ENCODE peak calls at places on chromosomes 13 and 19, in nine cellular contexts. C is renal cortical epithelial cell; Q is stimulated activated CD8-positive, alpha-beta memory T cell treated with anti-CD3 and anti-CD28 coated beads, Interleukin-15, amount 100 ng/mL, for 4 hours; T is right cardiac atrium; K is naive thymus-derived CD4-positive, alpha-beta T cell; P is WTC11; L is brain microvascular endothelial cell; J is ELR; W is GM23248. M is an unnamed sample.

GRCh38 chr19:55962186-55962585 is 14.6 kb downstream of the NLRP8 start:
- DNase-seq in C (no peak), Q (no peak), T (no peak), K (no peak), P (no peak), L (no peak), J (peak; percentile 47), W (no peak), M (no peak)

GRCh38 chr19:15323496-15324235 is 8.7 kb downstream of the BRD4 start:
- DNase-seq in C (peak; percentile 84), Q (no peak), T (peak; percentile 73), K (no peak), P (no peak), L (no peak), J (peak; percentile 45), W (peak; percentile 90), M (peak; percentile 67)

GRCh38 chr19:35466259-35466658 is 18.2 kb downstream of the FFAR2 start:
- DNase-seq in C (no peak), Q (no peak), T (no peak), K (no peak), P (no peak), L (no peak), J (no peak), W (no peak), M (no peak)

GRCh38 chr13:27920677-27921420 is 1.0 kb downstream of the PDX1 start:
- DNase-seq in C (no peak), Q (no peak), T (no peak), K (no peak), P (peak; percentile 46), L (no peak), J (peak; percentile 36), W (peak; percentile 46), M (peak; percentile 13)

GRCh38 chr19:20321139-20321656 is 154.2 kb downstream of the ZNF486 start:
- DNase-seq in C (no peak), Q (no peak), T (no peak), K (no peak), P (no peak), L (no peak), J (no peak), W (no peak), M (no peak)

GRCh38 chr19:12647490-12648071 is 19.0 kb downstream of the MAN2B1 start:
- DNase-seq in C (peak; percentile 29), Q (no peak), T (peak; percentile 78), K (no peak), P (peak; percentile 95), L (peak; percentile 16), J (peak; percentile 41), W (peak; percentile 74), M (peak; percentile 46)

GRCh38 chr19:48571378-48572162 is 19.6 kb downstream of the SULT2B1 start:
- DNase-seq in C (peak; percentile 13), Q (no peak), T (no peak), K (no peak), P (no peak), L (no peak), J (no peak), W (no peak), M (no peak)

GRCh38 chr13:77860621-77861020 is 58.0 kb downstream of the EDNRB start:
- DNase-seq in C (peak; percentile 86), Q (no peak), T (no peak), K (no peak), P (no peak), L (no peak), J (peak; percentile 75), W (peak; percentile 82), M (peak; percentile 90)

GRCh38 chr13:105346141-105346766 is 1189.2 kb downstream of the EFNB2 start:
- DNase-seq in C (peak; percentile 94), Q (no peak), T (no peak), K (no peak), P (no peak), L (peak; percentile 82), J (peak; percentile 68), W (peak; percentile 6), M (peak; percentile 66)

GRCh38 chr13:50989476-50989875 is 79.9 kb downstream of the RNASEH2B start:
- DNase-seq in C (no peak), Q (no peak), T (no peak), K (no peak), P (no peak), L (no peak), J (peak; percentile 5), W (no peak), M (peak; percentile 42)

GRCh38 chr19:13366529-13367143 is 139.6 kb downstream of the CACNA1A start:
- DNase-seq in C (peak; percentile 33), Q (no peak), T (no peak), K (no peak), P (peak; percentile 16), L (no peak), J (peak; percentile 63), W (peak; percentile 48), M (peak; percentile 54)

GRCh38 chr19:42402376-42403116 is 12.4 kb upstream of the CNFN start:
- DNase-seq in C (no peak), Q (no peak), T (no peak), K (no peak), P (no peak), L (no peak), J (no peak), W (no peak), M (no peak)

GRCh38 chr19:35205733-35206323 is 22.7 kb downstream of the FAM187B start:
- DNase-seq in C (no peak), Q (no peak), T (no peak), K (no peak), P (no peak), L (no peak), J (no peak), W (no peak), M (no peak)

GRCh38 chr13:31045621-31046081 is 113.2 kb downstream of the TEX26 start:
- DNase-seq in C (peak; percentile 98), Q (peak; percentile 65), T (peak; percentile 70), K (no peak), P (no peak), L (peak; percentile 93), J (peak; percentile 99), W (peak; percentile 96), M (peak; percentile 96)

GRCh38 chr13:43072394-43072793 is 49.0 kb downstream of the DNAJC15 start:
- DNase-seq in C (peak; percentile 55), Q (no peak), T (peak; percentile 67), K (no peak), P (no peak), L (no peak), J (no peak), W (peak; percentile 48), M (peak; percentile 45)

GRCh38 chr19:49615861-49616260 is 24.1 kb downstream of the RRAS start:
- DNase-seq in C (no peak), Q (no peak), T (no peak), K (no peak), P (no peak), L (no peak), J (no peak), W (no peak), M (no peak)

GRCh38 chr13:101757446-101758039 is 305.1 kb downstream of the ITGBL1 start:
- DNase-seq in C (peak; percentile 79), Q (no peak), T (no peak), K (peak; percentile 23), P (no peak), L (no peak), J (peak; percentile 70), W (peak; percentile 64), M (peak; percentile 47)

GRCh38 chr13:111916201-111916600 is 150.7 kb upstream of the SOX1 start:
- DNase-seq in C (no peak), Q (no peak), T (no peak), K (no peak), P (no peak), L (no peak), J (no peak), W (no peak), M (no peak)

GRCh38 chr19:34475026-34475974 is 6.3 kb upstream of the WTIP start:
- DNase-seq in C (peak; percentile 87), Q (no peak), T (no peak), K (no peak), P (no peak), L (peak; percentile 62), J (peak; percentile 88), W (peak; percentile 96), M (peak; percentile 88)

GRCh38 chr13:97753942-97754670 is 199.4 kb upstream of the IPO5 start:
- DNase-seq in C (no peak), Q (no peak), T (no peak), K (no peak), P (peak; percentile 71), L (no peak), J (peak; percentile 3), W (no peak), M (no peak)

GRCh38 chr13:113005997-113006396 is 37.0 kb downstream of the MCF2L start:
- DNase-seq in C (no peak), Q (no peak), T (no peak), K (no peak), P (no peak), L (no peak), J (no peak), W (no peak), M (no peak)

GRCh38 chr19:38005224-38005614 is 98.2 kb downstream of the SIPA1L3 start:
- DNase-seq in C (no peak), Q (no peak), T (no peak), K (no peak), P (no peak), L (no peak), J (no peak), W (no peak), M (no peak)

GRCh38 chr19:2191456-2191931 is 27.8 kb downstream of the DOT1L start:
- DNase-seq in C (no peak), Q (no peak), T (no peak), K (no peak), P (no peak), L (no peak), J (no peak), W (no peak), M (no peak)

GRCh38 chr19:41226053-41226873 is 7.2 kb downstream of the AXL start:
- DNase-seq in C (peak; percentile 55), Q (peak; percentile 20), T (peak; percentile 74), K (peak; percentile 57), P (peak; percentile 70), L (peak; percentile 66), J (peak; percentile 95), W (peak; percentile 96), M (peak; percentile 92)

GRCh38 chr19:663682-664117 is 686 bp upstream of the RNF126 start:
- DNase-seq in C (no peak), Q (no peak), T (no peak), K (no peak), P (no peak), L (no peak), J (no peak), W (no peak), M (no peak)

GRCh38 chr13:98821372-98822237 is 69.1 kb upstream of the SLC15A1 start:
- DNase-seq in C (peak; percentile 71), Q (no peak), T (no peak), K (no peak), P (no peak), L (no peak), J (no peak), W (peak; percentile 83), M (peak; percentile 65)

GRCh38 chr19:51783373-51783772 is 11.6 kb upstream of the FPR3 start:
- DNase-seq in C (no peak), Q (no peak), T (no peak), K (no peak), P (peak; percentile 25), L (peak; percentile 8), J (peak; percentile 52), W (peak; percentile 46), M (peak; percentile 48)

GRCh38 chr13:58324130-58324529 is 692.6 kb downstream of the PCDH17 start:
- DNase-seq in C (peak; percentile 3), Q (no peak), T (no peak), K (no peak), P (no peak), L (no peak), J (no peak), W (no peak), M (peak; percentile 3)

GRCh38 chr13:59658027-59658735 is 505.5 kb downstream of the DIAPH3 start:
- DNase-seq in C (no peak), Q (no peak), T (no peak), K (no peak), P (no peak), L (no peak), J (no peak), W (no peak), M (no peak)

GRCh38 chr13:19083340-19083739 is 98.3 kb downstream of the TUBA3C start:
- DNase-seq in C (no peak), Q (no peak), T (no peak), K (no peak), P (no peak), L (no peak), J (no peak), W (no peak), M (no peak)

GRCh38 chr13:57627663-57628062 is 3.9 kb upstream of the PCDH17 start:
- DNase-seq in C (peak; percentile 31), Q (no peak), T (no peak), K (no peak), P (no peak), L (no peak), J (peak; percentile 15), W (peak; percentile 36), M (peak; percentile 51)

M was measured in fibroblast of pulmonary artery.